ENCODE peak calls at places on chromosomes 16 and 17, in eight cellular contexts. M is IMR-90, I is left lung, W is A549, Z is neural progenitor cell, A is heart right ventricle, T is tibial artery, B is body of pancreas. R is an unnamed sample.

GRCh38 chr16:22948058-22948602 is 134.2 kb downstream of the HS3ST2 start:
- DNase-seq in M (no peak), I (peak; percentile 75), W (no peak), Z (no peak), A (peak; percentile 14), T (no peak), B (no peak), R (no peak)

GRCh38 chr16:73311857-73312723 is 264.2 kb upstream of the ZFHX3 start:
- DNase-seq in M (peak; percentile 2), I (no peak), W (no peak), Z (no peak), A (no peak), T (no peak), B (no peak), R (no peak)

GRCh38 chr17:61389670-61390478 is 9.8 kb upstream of the TBX2 start:
- DNase-seq in M (peak; percentile 41), I (peak; percentile 89), W (peak; percentile 58), Z (peak; percentile 83), A (peak; percentile 68), T (no peak), B (peak; percentile 41), R (peak; percentile 50)

GRCh38 chr16:65429504-65430149 is 307.8 kb upstream of the CDH11 start:
- DNase-seq in M (no peak), I (no peak), W (no peak), Z (no peak), A (no peak), T (no peak), B (no peak), R (no peak)

GRCh38 chr17:41553987-41554680 is 17.7 kb downstream of the KRT9 start:
- DNase-seq in M (no peak), I (no peak), W (no peak), Z (no peak), A (no peak), T (no peak), B (no peak), R (peak; percentile 9)

GRCh38 chr16:55389426-55390073 is 65.5 kb downstream of the IRX6 start:
- DNase-seq in M (no peak), I (no peak), W (no peak), Z (no peak), A (peak; percentile 49), T (no peak), B (no peak), R (no peak)

GRCh38 chr16:10013364-10013763 is 168.9 kb downstream of the GRIN2A start:
- DNase-seq in M (no peak), I (no peak), W (no peak), Z (peak; percentile 21), A (no peak), T (no peak), B (no peak), R (no peak)

GRCh38 chr17:82882715-82883446 is 43.1 kb upstream of the ZNF750 start:
- DNase-seq in M (no peak), I (peak; percentile 86), W (no peak), Z (no peak), A (no peak), T (no peak), B (peak; percentile 91), R (no peak)

GRCh38 chr16:179431-179830 is 828 bp upstream of the HBQ1 start:
- DNase-seq in M (no peak), I (no peak), W (no peak), Z (no peak), A (no peak), T (no peak), B (no peak), R (no peak)

GRCh38 chr16:175145-175949 is 1.1 kb upstream of the HBA1 start:
- DNase-seq in M (no peak), I (no peak), W (no peak), Z (no peak), A (no peak), T (no peak), B (no peak), R (no peak)

GRCh38 chr16:177394-177822 is 928 bp downstream of the HBA1 start:
- DNase-seq in M (peak; percentile 25), I (no peak), W (no peak), Z (peak; percentile 39), A (no peak), T (no peak), B (no peak), R (no peak)

GRCh38 chr16:180101-180920 is at the start of gene HBQ1:
- DNase-seq in M (no peak), I (no peak), W (peak; percentile 51), Z (peak; percentile 78), A (peak; percentile 24), T (no peak), B (no peak), R (no peak)

DNA sequence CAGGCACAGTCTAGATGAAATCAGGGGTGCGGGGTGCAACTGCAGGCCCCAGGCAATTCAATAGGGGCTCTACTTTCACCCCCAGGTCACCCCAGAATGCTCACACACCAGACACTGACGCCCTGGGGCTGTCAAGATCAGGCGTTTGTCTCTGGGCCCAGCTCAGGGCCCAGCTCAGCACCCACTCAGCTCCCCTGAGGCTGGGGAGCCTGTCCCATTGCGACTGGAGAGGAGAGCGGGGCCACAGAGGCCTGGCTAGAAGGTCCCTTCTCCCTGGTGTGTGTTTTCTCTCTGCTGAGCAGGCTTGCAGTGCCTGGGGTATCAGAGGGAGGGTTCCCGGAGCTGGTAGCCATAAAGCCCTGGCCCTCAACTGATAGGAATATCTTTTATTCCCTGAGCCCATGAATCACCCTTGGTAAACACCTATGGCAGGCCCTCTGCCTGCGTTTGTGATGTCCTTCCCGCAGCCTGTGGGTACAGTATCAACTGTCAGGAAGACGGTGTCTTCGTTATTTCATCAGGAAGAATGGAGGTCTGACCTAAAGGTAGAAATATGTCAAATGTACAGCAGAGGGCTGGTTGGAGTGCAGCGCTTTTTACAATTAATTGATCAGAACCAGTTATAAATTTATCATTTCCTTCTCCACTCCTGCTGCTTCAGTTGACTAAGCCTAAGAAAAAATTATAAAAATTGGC is 1.6 kb downstream of the HBA1 start:
- DNase-seq in M (no peak), I (no peak), W (no peak), Z (no peak), A (no peak), T (no peak), B (no peak), R (no peak)
- H3K27ac ChIP-seq in M (no peak overlapping the region), I (no peak overlapping the region), W (no peak overlapping the region), Z (no peak overlapping the region), A (no peak overlapping the region), T (no peak overlapping the region), B (no peak overlapping the region), R (no peak overlapping the region)

DNA sequence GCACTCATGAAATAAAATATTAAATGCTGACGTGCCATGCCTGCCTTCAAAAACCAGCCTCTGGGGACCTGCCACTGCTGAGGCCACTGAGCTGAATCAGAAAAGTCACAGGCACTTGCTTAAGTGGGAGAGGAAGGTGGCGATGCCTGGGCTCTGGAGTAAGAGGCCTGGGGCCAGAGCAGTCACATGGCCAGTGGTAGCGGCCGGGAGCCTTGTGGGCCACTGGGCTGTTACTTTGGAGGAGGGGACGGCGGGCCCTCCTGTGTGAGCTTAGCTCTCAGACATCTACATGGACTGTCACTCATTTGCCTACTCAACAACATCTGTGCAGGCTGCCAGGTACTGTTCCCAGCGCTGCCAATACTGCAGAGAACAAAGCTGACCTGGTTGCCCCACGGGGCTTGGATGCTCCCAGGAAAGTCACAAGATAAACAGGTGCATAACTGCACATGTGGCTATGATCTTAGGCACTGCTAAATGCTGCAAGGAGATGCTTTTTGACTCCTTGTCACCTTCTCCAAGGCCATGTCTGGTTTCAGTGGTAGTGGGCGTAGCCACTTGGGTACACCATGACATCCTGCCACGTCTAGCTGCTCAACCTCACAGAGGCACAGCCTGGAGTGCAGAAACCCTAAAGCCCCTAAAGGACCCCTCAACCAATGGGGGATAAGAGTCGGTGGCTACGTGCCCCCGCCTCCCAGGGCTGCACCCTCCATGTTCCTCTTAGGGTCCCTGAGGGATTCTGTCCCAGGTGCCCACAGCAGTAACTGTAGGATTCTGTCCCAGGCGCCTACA is 11.6 kb downstream of the COTL1 start:
- DNase-seq in M (no peak), I (no peak), W (no peak), Z (no peak), A (no peak), T (no peak), B (no peak), R (no peak)
- H3K27ac ChIP-seq in M (no peak overlapping the region), I (no peak overlapping the region), W (no peak overlapping the region), Z (no peak overlapping the region), A (no peak overlapping the region), T (no peak overlapping the region), B (no peak overlapping the region), R (no peak overlapping the region)

GRCh38 chr16:70747703-70748631 is 53.0 kb downstream of the VAC14 start:
- DNase-seq in M (peak; percentile 16), I (peak; percentile 70), W (no peak), Z (no peak), A (no peak), T (no peak), B (no peak), R (no peak)

GRCh38 chr16:70751593-70751992 is 49.4 kb downstream of the VAC14 start:
- DNase-seq in M (no peak), I (peak; percentile 78), W (no peak), Z (no peak), A (no peak), T (no peak), B (no peak), R (no peak)

GRCh38 chr16:70750893-70751467 is 50.0 kb downstream of the VAC14 start:
- DNase-seq in M (peak; percentile 99), I (peak; percentile 76), W (peak; percentile 66), Z (no peak), A (peak; percentile 69), T (peak; percentile 92), B (peak; percentile 41), R (peak; percentile 73)

GRCh38 chr16:70749006-70749678 is 51.8 kb downstream of the VAC14 start:
- DNase-seq in M (no peak), I (peak; percentile 65), W (no peak), Z (no peak), A (no peak), T (no peak), B (no peak), R (no peak)

DNA sequence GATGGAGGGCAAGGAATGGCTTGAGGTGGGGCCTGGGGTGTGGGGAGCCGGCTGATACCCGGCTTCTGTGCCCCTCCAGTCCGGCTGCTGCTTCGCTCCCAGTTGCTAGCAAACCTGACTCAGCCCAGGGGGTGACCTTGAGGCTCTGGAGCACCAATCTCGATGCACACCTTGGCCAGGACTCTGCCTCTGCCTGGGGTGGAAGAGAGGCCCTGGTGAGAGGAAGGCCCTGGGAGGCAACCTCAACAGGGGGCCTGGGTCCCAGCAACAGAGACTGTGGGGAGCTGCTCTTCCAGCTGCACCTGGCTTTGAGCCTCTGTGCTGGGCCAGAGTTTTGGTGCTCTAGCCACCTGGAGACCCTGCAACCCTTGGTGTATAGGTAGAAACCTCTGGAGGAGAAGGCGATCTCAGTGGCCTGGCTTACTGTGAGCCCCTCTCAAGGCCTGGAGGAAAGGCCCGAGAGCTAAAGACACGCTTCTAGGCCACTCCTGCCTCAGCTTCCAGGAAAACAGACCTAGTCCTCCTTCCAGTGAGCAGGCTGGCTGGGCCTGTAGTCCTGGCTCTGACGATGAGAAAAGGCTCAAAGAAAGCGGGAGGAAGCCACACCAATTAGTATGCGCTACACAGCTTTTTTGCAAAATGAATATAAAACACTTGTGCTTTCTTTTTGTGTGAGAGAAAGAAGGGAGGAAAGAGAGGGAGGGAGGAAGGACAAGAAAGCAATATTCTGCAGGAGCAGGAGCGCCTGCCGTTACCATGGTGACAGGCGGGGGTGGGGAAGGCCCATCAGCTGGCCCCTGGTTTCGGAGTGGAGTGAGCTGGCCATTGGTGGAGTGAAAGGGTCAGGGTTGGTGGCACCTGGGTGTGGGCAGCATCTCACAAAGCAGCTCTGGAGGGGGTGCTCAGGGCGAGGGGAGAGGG is 51.0 kb downstream of the VAC14 start:
- DNase-seq in M (no peak), I (peak; percentile 40), W (no peak), Z (peak; percentile 65), A (no peak), T (no peak), B (no peak), R (no peak)
- H3K27ac ChIP-seq in M (peak overlapping the region; percentile 70), I (peak overlapping the region; percentile 41), W (peak overlapping the region; percentile 51), Z (no peak overlapping the region), A (peak overlapping the region; percentile 67), T (peak overlapping the region; percentile 66), B (no peak overlapping the region), R (peak overlapping the region; percentile 82)

DNA sequence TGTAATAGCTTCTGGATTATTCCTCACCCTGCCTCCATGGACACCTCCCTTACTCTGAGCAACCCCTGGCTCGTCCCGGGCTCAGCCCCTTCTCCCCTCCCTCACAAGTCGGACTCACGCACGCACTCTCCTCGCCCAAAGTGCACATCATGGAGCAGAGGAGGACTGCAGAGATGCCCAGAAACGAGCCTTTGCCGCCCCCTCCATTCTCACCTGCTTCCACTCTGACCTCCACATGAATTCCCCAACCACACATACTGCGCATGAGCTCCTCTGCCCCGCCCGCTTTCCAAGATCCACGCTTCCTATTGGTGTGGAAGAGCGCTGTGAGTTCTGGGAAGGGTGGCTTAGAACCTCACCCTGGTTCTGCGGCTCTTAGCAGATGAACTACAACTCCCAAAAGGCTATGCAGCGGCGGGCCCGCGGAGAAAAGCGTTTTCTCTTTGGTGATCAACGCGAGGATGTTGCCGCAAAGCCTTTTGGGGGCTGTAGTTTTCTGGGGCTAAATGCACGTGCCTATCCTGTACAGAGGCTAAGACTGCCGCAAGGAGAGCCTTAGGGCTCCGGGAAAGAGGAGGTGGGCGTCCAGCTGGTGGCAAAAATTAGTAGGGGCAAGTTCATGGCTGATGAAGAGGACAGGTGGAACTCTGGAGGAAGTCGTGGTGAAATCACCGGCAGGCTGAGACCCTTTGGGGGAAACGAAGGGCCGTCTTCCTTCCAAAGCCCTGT is at the start of gene PHB1:
- DNase-seq in M (peak; percentile 97), I (peak; percentile 95), W (peak; percentile 98), Z (peak; percentile 99), A (peak; percentile 92), T (peak; percentile 98), B (peak; percentile 97), R (peak; percentile 94)
- H3K27ac ChIP-seq in M (peak within 1 kb of the TSS; percentile 41), I (no peak within 1 kb of the TSS), W (peak within 1 kb of the TSS; percentile 76), Z (no peak within 1 kb of the TSS), A (peak within 1 kb of the TSS; percentile 52), T (peak within 1 kb of the TSS; percentile 53), B (no peak within 1 kb of the TSS), R (peak within 1 kb of the TSS; percentile 14)